ENCODE peak calls at places on chromosome 13, in seven cellular contexts. K is activated CD4-positive, alpha-beta memory T cell treated with anti-CD3 and anti-CD28 coated beads, Interleukin-2, amount 10 ng/mL, durations not matched to agents 7 days and 5 days; M is activated naive CD4-positive, alpha-beta T cell treated with Interleukin-2 at 50 U/mL for 16 hours; Y is activated CD4-positive, CD25-positive, alpha-beta regulatory T cell treated with anti-CD3 and anti-CD28 coated beads, Interleukin-2, amount 50 U/mL, for 72 hours; O is B cell; C is activated naive CD8-positive, alpha-beta T cell treated with anti-CD3 and anti-CD28 coated beads, Interleukin-2, amount 50 U/mL, for 24 hours; S is EL. X is an unnamed sample.

GRCh38 chr13:76885203-76886004 is 801 bp downstream of the KCTD12 start:
- DNase-seq in K (peak), M (peak), Y (peak), O (peak), C (peak), S (peak), X (peak)

GRCh38 chr13:113969311-113969972 is 4.4 kb downstream of the C13orf46 start:
- DNase-seq in K (no peak), M (no peak), Y (no peak), O (no peak), C (no peak), S (no peak), X (no peak)

GRCh38 chr13:90800082-90800746 is 547.3 kb upstream of the MIR17HG start:
- DNase-seq in K (no peak), M (no peak), Y (no peak), O (no peak), C (no peak), S (peak), X (no peak)

GRCh38 chr13:106296723-106297122 is 238.7 kb downstream of the EFNB2 start:
- DNase-seq in K (no peak), M (no peak), Y (no peak), O (no peak), C (no peak), S (no peak), X (no peak)

GRCh38 chr13:30052127-30052526 is 201.7 kb upstream of the UBL3 start:
- DNase-seq in K (no peak), M (no peak), Y (no peak), O (no peak), C (peak), S (no peak), X (no peak)

GRCh38 chr13:105920375-105920774 is 615.1 kb downstream of the EFNB2 start:
- DNase-seq in K (no peak), M (no peak), Y (no peak), O (no peak), C (no peak), S (peak), X (no peak)

GRCh38 chr13:24168392-24168750 is 7.9 kb downstream of the SPATA13 start:
- DNase-seq in K (no peak), M (no peak), Y (no peak), O (no peak), C (peak), S (no peak), X (no peak)

GRCh38 chr13:97395437-97396136 is 38.4 kb upstream of the RAP2A start:
- DNase-seq in K (no peak), M (no peak), Y (no peak), O (no peak), C (no peak), S (peak), X (no peak)

GRCh38 chr13:67023088-67023893 is 206.8 kb downstream of the PCDH9 start:
- DNase-seq in K (no peak), M (no peak), Y (no peak), O (no peak), C (no peak), S (peak), X (no peak)

GRCh38 chr13:41603917-41604316 is 146.6 kb downstream of the RGCC start:
- DNase-seq in K (no peak), M (no peak), Y (no peak), O (no peak), C (no peak), S (peak), X (no peak)

GRCh38 chr13:113428871-113429607 is 24.2 kb downstream of the ADPRHL1 start:
- DNase-seq in K (no peak), M (no peak), Y (no peak), O (no peak), C (no peak), S (no peak), X (no peak)

GRCh38 chr13:51929699-51930098 is 67.9 kb downstream of the CCDC70 start:
- DNase-seq in K (no peak), M (no peak), Y (no peak), O (no peak), C (no peak), S (no peak), X (no peak)

GRCh38 chr13:106471957-106472543 is 63.4 kb downstream of the EFNB2 start:
- DNase-seq in K (no peak), M (no peak), Y (no peak), O (no peak), C (no peak), S (peak), X (peak)

GRCh38 chr13:99087954-99088491 is 110.2 kb upstream of the DOCK9 start:
- DNase-seq in K (no peak), M (peak), Y (peak), O (no peak), C (peak), S (no peak), X (no peak)

X was measured in uterus.